ENCODE peak calls at places on chromosomes 16 and 17, in eight cellular contexts. One of them, this sample, is unnamed.

GRCh38 chr17:42536048-42536371 is at the start of gene NAGLU:
- DNase-seq in tibial artery: peak
- DNase-seq in EL: peak
- DNase-seq in iPS-NIHi11: peak
- DNase-seq in adipocyte: peak
- DNase-seq in AG04450: no peak
- DNase-seq in A673: peak
- DNase-seq in endothelial cell: peak
- DNase-seq in this sample: peak

GRCh38 chr17:13597723-13598347 is 3.9 kb downstream of the HS3ST3A1 start:
- DNase-seq in endothelial cell: peak
- DNase-seq in iPS-NIHi11: peak
- DNase-seq in A673: peak
- DNase-seq in EL: peak
- DNase-seq in tibial artery: no peak
- DNase-seq in AG04450: no peak
- DNase-seq in adipocyte: peak
- DNase-seq in this sample: no peak

GRCh38 chr17:83199500-83200201 is 120.2 kb downstream of the METRNL start:
- DNase-seq in iPS-NIHi11: no peak
- DNase-seq in endothelial cell: no peak
- DNase-seq in adipocyte: no peak
- DNase-seq in AG04450: no peak
- DNase-seq in EL: peak
- DNase-seq in A673: no peak
- DNase-seq in tibial artery: peak
- DNase-seq in this sample: no peak

GRCh38 chr16:86619263-86619935 is 41.0 kb downstream of the FOXL1 start:
- DNase-seq in iPS-NIHi11: peak
- DNase-seq in EL: no peak
- DNase-seq in AG04450: no peak
- DNase-seq in endothelial cell: no peak
- DNase-seq in adipocyte: no peak
- DNase-seq in tibial artery: peak
- DNase-seq in A673: no peak
- DNase-seq in this sample: no peak

GRCh38 chr16:56032072-56032471 is 156.9 kb upstream of the CES5A start:
- DNase-seq in adipocyte: no peak
- DNase-seq in iPS-NIHi11: no peak
- DNase-seq in EL: no peak
- DNase-seq in A673: no peak
- DNase-seq in endothelial cell: no peak
- DNase-seq in AG04450: no peak
- DNase-seq in tibial artery: no peak
- DNase-seq in this sample: no peak

GRCh38 chr17:65027305-65027704 is 29.2 kb downstream of the GNA13 start:
- DNase-seq in EL: peak
- DNase-seq in tibial artery: no peak
- DNase-seq in iPS-NIHi11: no peak
- DNase-seq in A673: peak
- DNase-seq in adipocyte: peak
- DNase-seq in endothelial cell: peak
- DNase-seq in AG04450: no peak
- DNase-seq in this sample: peak

GRCh38 chr17:81456798-81457197 is 55.8 kb downstream of the ACTG1 start:
- DNase-seq in iPS-NIHi11: no peak
- DNase-seq in adipocyte: no peak
- DNase-seq in A673: no peak
- DNase-seq in EL: no peak
- DNase-seq in AG04450: no peak
- DNase-seq in tibial artery: no peak
- DNase-seq in endothelial cell: peak
- DNase-seq in this sample: no peak

GRCh38 chr17:34726536-34727384 is 147.4 kb downstream of the TMEM132E start:
- DNase-seq in endothelial cell: no peak
- DNase-seq in iPS-NIHi11: no peak
- DNase-seq in A673: no peak
- DNase-seq in adipocyte: no peak
- DNase-seq in EL: no peak
- DNase-seq in tibial artery: no peak
- DNase-seq in AG04450: no peak
- DNase-seq in this sample: no peak

GRCh38 chr16:77652399-77652798 is 69.9 kb upstream of the NUDT7 start:
- DNase-seq in adipocyte: no peak
- DNase-seq in AG04450: no peak
- DNase-seq in iPS-NIHi11: no peak
- DNase-seq in tibial artery: peak
- DNase-seq in A673: no peak
- DNase-seq in EL: no peak
- DNase-seq in endothelial cell: no peak
- DNase-seq in this sample: no peak

GRCh38 chr16:68954871-68955635 is 111.7 kb downstream of the TANGO6 start:
- DNase-seq in AG04450: no peak
- DNase-seq in tibial artery: no peak
- DNase-seq in adipocyte: no peak
- DNase-seq in A673: peak
- DNase-seq in endothelial cell: no peak
- DNase-seq in iPS-NIHi11: no peak
- DNase-seq in EL: no peak
- DNase-seq in this sample: no peak

GRCh38 chr17:50199211-50199633 is 2.2 kb downstream of the COL1A1 start:
- DNase-seq in tibial artery: no peak
- DNase-seq in A673: no peak
- DNase-seq in AG04450: no peak
- DNase-seq in endothelial cell: no peak
- DNase-seq in EL: no peak
- DNase-seq in adipocyte: peak
- DNase-seq in iPS-NIHi11: no peak
- DNase-seq in this sample: no peak

GRCh38 chr16:80259289-80259805 is 281.4 kb upstream of the DYNLRB2 start:
- DNase-seq in endothelial cell: no peak
- DNase-seq in AG04450: no peak
- DNase-seq in EL: no peak
- DNase-seq in A673: no peak
- DNase-seq in adipocyte: no peak
- DNase-seq in iPS-NIHi11: no peak
- DNase-seq in tibial artery: no peak
- DNase-seq in this sample: no peak

GRCh38 chr17:44940321-44940720 is 7.3 kb downstream of the KIF18B start:
- DNase-seq in endothelial cell: no peak
- DNase-seq in adipocyte: no peak
- DNase-seq in EL: peak
- DNase-seq in iPS-NIHi11: no peak
- DNase-seq in AG04450: no peak
- DNase-seq in A673: no peak
- DNase-seq in tibial artery: no peak
- DNase-seq in this sample: no peak

GRCh38 chr16:56758930-56759329 is 29.0 kb downstream of the NUP93 start:
- DNase-seq in adipocyte: no peak
- DNase-seq in tibial artery: no peak
- DNase-seq in endothelial cell: no peak
- DNase-seq in EL: no peak
- DNase-seq in iPS-NIHi11: no peak
- DNase-seq in A673: no peak
- DNase-seq in AG04450: no peak
- DNase-seq in this sample: no peak

GRCh38 chr16:11794991-11795886 is 1.8 kb downstream of the ZC3H7A start:
- DNase-seq in adipocyte: peak
- DNase-seq in endothelial cell: no peak
- DNase-seq in EL: peak
- DNase-seq in tibial artery: no peak
- DNase-seq in A673: no peak
- DNase-seq in AG04450: no peak
- DNase-seq in iPS-NIHi11: no peak
- DNase-seq in this sample: no peak

GRCh38 chr16:11316331-11317015 is 28.8 kb upstream of the RMI2 start:
- DNase-seq in endothelial cell: peak
- DNase-seq in adipocyte: no peak
- DNase-seq in tibial artery: no peak
- DNase-seq in iPS-NIHi11: peak
- DNase-seq in EL: no peak
- DNase-seq in A673: no peak
- DNase-seq in AG04450: no peak
- DNase-seq in this sample: peak

GRCh38 chr16:74844041-74844826 is 69.6 kb upstream of the FA2H start:
- DNase-seq in EL: peak
- DNase-seq in tibial artery: no peak
- DNase-seq in endothelial cell: no peak
- DNase-seq in AG04450: no peak
- DNase-seq in adipocyte: no peak
- DNase-seq in iPS-NIHi11: no peak
- DNase-seq in A673: no peak
- DNase-seq in this sample: no peak

GRCh38 chr17:79109584-79109983 is 35.0 kb downstream of the ENGASE start:
- DNase-seq in EL: no peak
- DNase-seq in AG04450: no peak
- DNase-seq in A673: no peak
- DNase-seq in iPS-NIHi11: peak
- DNase-seq in endothelial cell: peak
- DNase-seq in tibial artery: no peak
- DNase-seq in adipocyte: no peak
- DNase-seq in this sample: no peak

GRCh38 chr16:48435319-48435682 is 50.1 kb upstream of the SIAH1 start:
- DNase-seq in endothelial cell: no peak
- DNase-seq in EL: no peak
- DNase-seq in tibial artery: no peak
- DNase-seq in iPS-NIHi11: no peak
- DNase-seq in A673: no peak
- DNase-seq in AG04450: no peak
- DNase-seq in adipocyte: no peak
- DNase-seq in this sample: no peak

GRCh38 chr17:2442166-2442565 is 41.3 kb upstream of the MNT start:
- DNase-seq in iPS-NIHi11: no peak
- DNase-seq in endothelial cell: no peak
- DNase-seq in adipocyte: no peak
- DNase-seq in AG04450: no peak
- DNase-seq in A673: no peak
- DNase-seq in tibial artery: no peak
- DNase-seq in EL: no peak
- DNase-seq in this sample: no peak

GRCh38 chr16:1309888-1310831 is 724 bp downstream of the UBE2I start:
- DNase-seq in adipocyte: peak
- DNase-seq in A673: no peak
- DNase-seq in endothelial cell: no peak
- DNase-seq in iPS-NIHi11: no peak
- DNase-seq in EL: peak
- DNase-seq in tibial artery: peak
- DNase-seq in AG04450: no peak
- DNase-seq in this sample: no peak

GRCh38 chr17:12070561-12070960 is 49.9 kb downstream of the MAP2K4 start:
- DNase-seq in adipocyte: peak
- DNase-seq in A673: no peak
- DNase-seq in AG04450: peak
- DNase-seq in tibial artery: no peak
- DNase-seq in iPS-NIHi11: no peak
- DNase-seq in endothelial cell: no peak
- DNase-seq in EL: peak
- DNase-seq in this sample: no peak

GRCh38 chr16:85557976-85558589 is 55.0 kb upstream of the GSE1 start:
- DNase-seq in adipocyte: no peak
- DNase-seq in endothelial cell: no peak
- DNase-seq in tibial artery: no peak
- DNase-seq in A673: no peak
- DNase-seq in AG04450: no peak
- DNase-seq in iPS-NIHi11: no peak
- DNase-seq in EL: no peak
- DNase-seq in this sample: no peak

GRCh38 chr16:81036751-81037350 is 1.2 kb downstream of the ATMIN start:
- DNase-seq in adipocyte: peak
- DNase-seq in tibial artery: no peak
- DNase-seq in AG04450: no peak
- DNase-seq in iPS-NIHi11: no peak
- DNase-seq in endothelial cell: no peak
- DNase-seq in EL: peak
- DNase-seq in A673: peak
- DNase-seq in this sample: no peak

GRCh38 chr17:74430706-74431567 is 951 bp upstream of the GPRC5C start:
- DNase-seq in iPS-NIHi11: peak
- DNase-seq in tibial artery: peak
- DNase-seq in adipocyte: peak
- DNase-seq in AG04450: no peak
- DNase-seq in A673: no peak
- DNase-seq in endothelial cell: peak
- DNase-seq in EL: peak
- DNase-seq in this sample: no peak

GRCh38 chr16:3131755-3132377 is 3.0 kb upstream of the ZNF213 start:
- DNase-seq in AG04450: no peak
- DNase-seq in A673: peak
- DNase-seq in tibial artery: no peak
- DNase-seq in EL: peak
- DNase-seq in endothelial cell: peak
- DNase-seq in iPS-NIHi11: peak
- DNase-seq in adipocyte: peak
- DNase-seq in this sample: no peak

GRCh38 chr16:88732172-88732960 is 26.1 kb downstream of the CTU2 start:
- DNase-seq in iPS-NIHi11: no peak
- DNase-seq in AG04450: no peak
- DNase-seq in endothelial cell: no peak
- DNase-seq in EL: no peak
- DNase-seq in adipocyte: no peak
- DNase-seq in A673: no peak
- DNase-seq in tibial artery: no peak
- DNase-seq in this sample: no peak

GRCh38 chr17:61251939-61252865 is 147.4 kb upstream of the TBX2 start:
- DNase-seq in tibial artery: peak
- DNase-seq in A673: no peak
- DNase-seq in EL: peak
- DNase-seq in AG04450: peak
- DNase-seq in endothelial cell: no peak
- DNase-seq in adipocyte: peak
- DNase-seq in iPS-NIHi11: no peak
- DNase-seq in this sample: no peak

GRCh38 chr17:2899911-2900310 is 103.7 kb downstream of the RAP1GAP2 start:
- DNase-seq in tibial artery: no peak
- DNase-seq in EL: no peak
- DNase-seq in adipocyte: no peak
- DNase-seq in AG04450: no peak
- DNase-seq in endothelial cell: no peak
- DNase-seq in A673: no peak
- DNase-seq in iPS-NIHi11: no peak
- DNase-seq in this sample: no peak

GRCh38 chr16:85296859-85297698 is 184.8 kb upstream of the CIBAR2 start:
- DNase-seq in adipocyte: peak
- DNase-seq in tibial artery: no peak
- DNase-seq in endothelial cell: peak
- DNase-seq in iPS-NIHi11: peak
- DNase-seq in AG04450: no peak
- DNase-seq in EL: peak
- DNase-seq in A673: peak
- DNase-seq in this sample: no peak

GRCh38 chr16:57601801-57602478 is 26.5 kb upstream of the ADGRG1 start:
- DNase-seq in A673: no peak
- DNase-seq in adipocyte: no peak
- DNase-seq in iPS-NIHi11: no peak
- DNase-seq in endothelial cell: no peak
- DNase-seq in EL: no peak
- DNase-seq in AG04450: no peak
- DNase-seq in tibial artery: no peak
- DNase-seq in this sample: no peak

GRCh38 chr17:30495586-30495985 is 18.4 kb downstream of the GOSR1 start:
- DNase-seq in iPS-NIHi11: no peak
- DNase-seq in AG04450: no peak
- DNase-seq in A673: peak
- DNase-seq in endothelial cell: no peak
- DNase-seq in adipocyte: no peak
- DNase-seq in EL: peak
- DNase-seq in tibial artery: no peak
- DNase-seq in this sample: no peak

GRCh38 chr17:72123964-72124791 is 3.4 kb downstream of the SOX9 start:
- DNase-seq in iPS-NIHi11: peak
- DNase-seq in EL: no peak
- DNase-seq in AG04450: no peak
- DNase-seq in A673: no peak
- DNase-seq in adipocyte: no peak
- DNase-seq in endothelial cell: no peak
- DNase-seq in tibial artery: no peak
- DNase-seq in this sample: no peak

GRCh38 chr17:55299890-55300289 is 35.1 kb downstream of the HLF start:
- DNase-seq in tibial artery: no peak
- DNase-seq in AG04450: no peak
- DNase-seq in adipocyte: no peak
- DNase-seq in EL: no peak
- DNase-seq in iPS-NIHi11: no peak
- DNase-seq in A673: no peak
- DNase-seq in endothelial cell: no peak
- DNase-seq in this sample: no peak